ENCODE peak calls at places on chromosomes 5 and 9, in ten cellular contexts. K, E, Y, O, D, H, Q, G, M and S are unnamed samples.

GRCh38 chr5:177312649-177313181 is 1.0 kb upstream of the MXD3 start:
- DNase-seq in K (peak; percentile 63), E (no peak), Y (no peak), O (peak; percentile 48), D (peak; percentile 79), H (no peak), Q (peak; percentile 16), G (no peak), M (no peak), S (no peak)

GRCh38 chr5:155767480-155767879 is 559.5 kb upstream of the SGCD start:
- DNase-seq in K (no peak), E (no peak), Y (no peak), O (no peak), D (no peak), H (no peak), Q (no peak), G (no peak), M (no peak), S (no peak)

GRCh38 chr5:158855510-158855909 is 244.2 kb downstream of the EBF1 start:
- DNase-seq in K (no peak), E (no peak), Y (no peak), O (no peak), D (no peak), H (no peak), Q (no peak), G (no peak), M (no peak), S (no peak)

GRCh38 chr9:127308559-127309429 is 44.2 kb downstream of the GARNL3 start:
- DNase-seq in K (no peak), E (no peak), Y (no peak), O (peak; percentile 10), D (no peak), H (no peak), Q (no peak), G (no peak), M (no peak), S (no peak)

GRCh38 chr9:90999425-91000397 is 198.1 kb downstream of the SYK start:
- DNase-seq in K (no peak), E (peak; percentile 81), Y (no peak), O (no peak), D (no peak), H (no peak), Q (peak; percentile 10), G (no peak), M (no peak), S (no peak)

GRCh38 chr5:74028406-74028805 is 402.4 kb downstream of the ARHGEF28 start:
- DNase-seq in K (no peak), E (no peak), Y (no peak), O (no peak), D (no peak), H (no peak), Q (peak; percentile 62), G (no peak), M (no peak), S (no peak)

GRCh38 chr9:131361202-131361833 is 32.6 kb upstream of the PRRC2B start:
- DNase-seq in K (peak; percentile 46), E (peak; percentile 64), Y (no peak), O (no peak), D (peak; percentile 64), H (peak; percentile 57), Q (no peak), G (no peak), M (no peak), S (no peak)

GRCh38 chr9:133574791-133575672 is 34.2 kb downstream of the FAM163B start:
- DNase-seq in K (no peak), E (no peak), Y (no peak), O (no peak), D (no peak), H (no peak), Q (no peak), G (no peak), M (no peak), S (no peak)

GRCh38 chr5:37888476-37888875 is 48.6 kb upstream of the GDNF start:
- DNase-seq in K (no peak), E (no peak), Y (no peak), O (no peak), D (no peak), H (no peak), Q (no peak), G (no peak), M (no peak), S (no peak)

GRCh38 chr9:110753734-110754231 is 85.2 kb downstream of the MUSK start:
- DNase-seq in K (no peak), E (no peak), Y (no peak), O (no peak), D (no peak), H (no peak), Q (no peak), G (no peak), M (no peak), S (no peak)

GRCh38 chr9:100639851-100640250 is 62.0 kb downstream of the CAVIN4 start:
- DNase-seq in K (no peak), E (no peak), Y (no peak), O (no peak), D (no peak), H (no peak), Q (no peak), G (no peak), M (no peak), S (no peak)

GRCh38 chr5:2011481-2012411 is 129.0 kb upstream of the IRX4 start:
- DNase-seq in K (no peak), E (no peak), Y (no peak), O (no peak), D (no peak), H (no peak), Q (no peak), G (no peak), M (no peak), S (no peak)

GRCh38 chr9:89078860-89079259 is 87.6 kb downstream of the S1PR3 start:
- DNase-seq in K (no peak), E (no peak), Y (no peak), O (no peak), D (no peak), H (no peak), Q (no peak), G (no peak), M (no peak), S (peak; percentile 52)

GRCh38 chr5:168328804-168329203 is 37.4 kb downstream of the WWC1 start:
- DNase-seq in K (peak; percentile 79), E (no peak), Y (no peak), O (no peak), D (no peak), H (no peak), Q (no peak), G (no peak), M (no peak), S (no peak)

GRCh38 chr5:93395891-93396465 is 185.0 kb downstream of the NR2F1-AS1 start:
- DNase-seq in K (peak; percentile 52), E (no peak), Y (no peak), O (no peak), D (no peak), H (no peak), Q (no peak), G (no peak), M (no peak), S (no peak)

GRCh38 chr9:33860200-33860871 is 43.4 kb downstream of the UBE2R2 start:
- DNase-seq in K (no peak), E (no peak), Y (no peak), O (no peak), D (no peak), H (no peak), Q (no peak), G (no peak), M (no peak), S (no peak)

GRCh38 chr5:179820483-179821297 is at the start of gene SQSTM1:
- DNase-seq in K (peak; percentile 69), E (peak; percentile 74), Y (peak; percentile 86), O (peak; percentile 65), D (peak; percentile 92), H (peak; percentile 81), Q (peak; percentile 72), G (peak; percentile 56), M (peak; percentile 92), S (peak; percentile 59)

GRCh38 chr5:119179857-119180641 is 109.2 kb downstream of the DMXL1 start:
- DNase-seq in K (no peak), E (peak; percentile 10), Y (no peak), O (peak; percentile 6), D (no peak), H (no peak), Q (no peak), G (no peak), M (no peak), S (peak; percentile 1)

GRCh38 chr5:133400120-133400519 is 212.2 kb downstream of the FSTL4 start:
- DNase-seq in K (no peak), E (no peak), Y (no peak), O (no peak), D (no peak), H (no peak), Q (no peak), G (no peak), M (no peak), S (no peak)

GRCh38 chr5:69024241-69024651 is 69.6 kb upstream of the SLC30A5 start:
- DNase-seq in K (peak; percentile 69), E (no peak), Y (no peak), O (peak; percentile 42), D (no peak), H (peak; percentile 34), Q (peak; percentile 25), G (no peak), M (no peak), S (peak; percentile 48)

GRCh38 chr5:149053027-149053705 is 9.7 kb downstream of the SH3TC2 start:
- DNase-seq in K (no peak), E (peak; percentile 51), Y (no peak), O (no peak), D (no peak), H (no peak), Q (no peak), G (no peak), M (no peak), S (no peak)

GRCh38 chr9:95268681-95269080 is 48.8 kb downstream of the FANCC start:
- DNase-seq in K (no peak), E (peak; percentile 11), Y (peak; percentile 41), O (peak; percentile 10), D (no peak), H (no peak), Q (peak; percentile 15), G (no peak), M (no peak), S (peak; percentile 32)

GRCh38 chr5:172110921-172111873 is 76.8 kb downstream of the STK10 start:
- DNase-seq in K (peak; percentile 98), E (no peak), Y (peak; percentile 60), O (no peak), D (peak; percentile 62), H (peak; percentile 70), Q (no peak), G (no peak), M (peak; percentile 71), S (no peak)

GRCh38 chr9:136728548-136729123 is 14.1 kb downstream of the LCN10 start:
- DNase-seq in K (no peak), E (no peak), Y (peak; percentile 63), O (no peak), D (no peak), H (no peak), Q (no peak), G (no peak), M (no peak), S (peak; percentile 28)

GRCh38 chr5:107894361-107894760 is 223.6 kb upstream of the EFNA5 start:
- DNase-seq in K (no peak), E (no peak), Y (no peak), O (no peak), D (no peak), H (no peak), Q (no peak), G (no peak), M (no peak), S (no peak)

GRCh38 chr9:127065592-127065991 is 56.8 kb downstream of the ANGPTL2 start:
- DNase-seq in K (no peak), E (no peak), Y (no peak), O (no peak), D (no peak), H (no peak), Q (no peak), G (no peak), M (no peak), S (no peak)

GRCh38 chr9:76730795-76731194 is 33.4 kb upstream of the PCA3 start:
- DNase-seq in K (no peak), E (no peak), Y (no peak), O (no peak), D (no peak), H (no peak), Q (no peak), G (no peak), M (no peak), S (no peak)

GRCh38 chr9:79812507-79813261 is 240.9 kb downstream of the TLE4 start:
- DNase-seq in K (peak; percentile 59), E (no peak), Y (no peak), O (no peak), D (no peak), H (peak; percentile 20), Q (no peak), G (no peak), M (no peak), S (no peak)